ENCODE peak calls at places on chromosomes 13 and 19, in six cellular contexts. One of them, this sample, is unnamed.
A peak's percentile ranks its signal among the peaks of the same experiment; 100 is the strongest.

GRCh38 chr19:3771033-3771905 is 759 bp downstream of the RAX2 start:
- DNase-seq in lung: no peak
- DNase-seq in HL-60: no peak
- DNase-seq in K562: no peak
- DNase-seq in GM23248: no peak
- DNase-seq in hepatocyte: no peak
- DNase-seq in this sample: no peak

GRCh38 chr13:80048802-80049201 is 292.1 kb downstream of the SPRY2 start:
- DNase-seq in hepatocyte: peak; percentile 75
- DNase-seq in HL-60: peak; percentile 98
- DNase-seq in lung: peak; percentile 74
- DNase-seq in GM23248: peak; percentile 99
- DNase-seq in K562: peak; percentile 7
- DNase-seq in this sample: peak; percentile 79

GRCh38 chr19:33348301-33349010 is 25.1 kb upstream of the CEBPG start:
- DNase-seq in hepatocyte: no peak
- DNase-seq in K562: no peak
- DNase-seq in HL-60: no peak
- DNase-seq in GM23248: peak; percentile 65
- DNase-seq in lung: no peak
- DNase-seq in this sample: no peak

GRCh38 chr19:53647792-53648191 is 16.0 kb downstream of the DPRX start:
- DNase-seq in lung: no peak
- DNase-seq in K562: no peak
- DNase-seq in GM23248: no peak
- DNase-seq in HL-60: no peak
- DNase-seq in hepatocyte: no peak
- DNase-seq in this sample: no peak

GRCh38 chr13:110136660-110137585 is 170.0 kb downstream of the COL4A1 start:
- DNase-seq in K562: no peak
- DNase-seq in HL-60: no peak
- DNase-seq in lung: no peak
- DNase-seq in hepatocyte: no peak
- DNase-seq in GM23248: no peak
- DNase-seq in this sample: no peak

GRCh38 chr19:30062331-30063183 is 120.5 kb downstream of the URI1 start:
- DNase-seq in hepatocyte: no peak
- DNase-seq in K562: no peak
- DNase-seq in HL-60: no peak
- DNase-seq in GM23248: no peak
- DNase-seq in lung: no peak
- DNase-seq in this sample: no peak

GRCh38 chr13:97913206-97913605 is 40.3 kb upstream of the IPO5 start:
- DNase-seq in HL-60: no peak
- DNase-seq in lung: no peak
- DNase-seq in K562: no peak
- DNase-seq in GM23248: peak; percentile 53
- DNase-seq in hepatocyte: no peak
- DNase-seq in this sample: no peak

GRCh38 chr13:29595380-29596063 is at the start of gene SLC7A1:
- DNase-seq in hepatocyte: peak; percentile 94
- DNase-seq in K562: peak; percentile 87
- DNase-seq in GM23248: peak; percentile 96
- DNase-seq in lung: peak; percentile 75
- DNase-seq in HL-60: peak; percentile 88
- DNase-seq in this sample: peak; percentile 73

GRCh38 chr13:21676611-21677021 is 5.7 kb downstream of the FGF9 start:
- DNase-seq in HL-60: no peak
- DNase-seq in hepatocyte: peak; percentile 54
- DNase-seq in lung: no peak
- DNase-seq in K562: no peak
- DNase-seq in GM23248: no peak
- DNase-seq in this sample: no peak

GRCh38 chr19:39398297-39398864 is 7.2 kb downstream of the MED29 start:
- DNase-seq in lung: peak; percentile 81
- DNase-seq in hepatocyte: peak; percentile 82
- DNase-seq in HL-60: peak; percentile 88
- DNase-seq in K562: no peak
- DNase-seq in GM23248: peak; percentile 97
- DNase-seq in this sample: peak; percentile 88

GRCh38 chr13:112693831-112694497 is 4.1 kb downstream of the ATP11A start:
- DNase-seq in GM23248: peak; percentile 88
- DNase-seq in lung: peak; percentile 73
- DNase-seq in hepatocyte: no peak
- DNase-seq in K562: no peak
- DNase-seq in HL-60: peak; percentile 89
- DNase-seq in this sample: no peak

GRCh38 chr13:49828452-49828851 is 36.0 kb upstream of the KPNA3 start:
- DNase-seq in HL-60: peak; percentile 81
- DNase-seq in K562: no peak
- DNase-seq in GM23248: no peak
- DNase-seq in hepatocyte: no peak
- DNase-seq in lung: no peak
- DNase-seq in this sample: no peak

GRCh38 chr13:49308977-49309408 is 61.3 kb downstream of the CDADC1 start:
- DNase-seq in lung: no peak
- DNase-seq in K562: no peak
- DNase-seq in GM23248: peak; percentile 32
- DNase-seq in hepatocyte: no peak
- DNase-seq in HL-60: no peak
- DNase-seq in this sample: no peak

GRCh38 chr13:110850840-110851239 is 64.0 kb downstream of the ANKRD10 start:
- DNase-seq in K562: no peak
- DNase-seq in HL-60: no peak
- DNase-seq in GM23248: no peak
- DNase-seq in hepatocyte: no peak
- DNase-seq in lung: no peak
- DNase-seq in this sample: no peak

GRCh38 chr13:50318887-50319286 is 303.6 kb downstream of the KCNRG start:
- DNase-seq in hepatocyte: no peak
- DNase-seq in HL-60: no peak
- DNase-seq in GM23248: no peak
- DNase-seq in K562: no peak
- DNase-seq in lung: no peak
- DNase-seq in this sample: no peak

GRCh38 chr19:45222724-45223123 is 22.5 kb downstream of the EXOC3L2 start:
- DNase-seq in K562: no peak
- DNase-seq in hepatocyte: no peak
- DNase-seq in GM23248: no peak
- DNase-seq in lung: no peak
- DNase-seq in HL-60: no peak
- DNase-seq in this sample: no peak

GRCh38 chr13:82010780-82011179 is 1669.9 kb upstream of the SPRY2 start:
- DNase-seq in hepatocyte: no peak
- DNase-seq in K562: no peak
- DNase-seq in HL-60: no peak
- DNase-seq in GM23248: no peak
- DNase-seq in lung: no peak
- DNase-seq in this sample: no peak

GRCh38 chr13:107170270-107170931 is 602.5 kb upstream of the ARGLU1 start:
- DNase-seq in lung: no peak
- DNase-seq in HL-60: no peak
- DNase-seq in GM23248: no peak
- DNase-seq in hepatocyte: no peak
- DNase-seq in K562: no peak
- DNase-seq in this sample: no peak
- H3K4me3 ChIP-seq in lung: no peak overlapping the region
- H3K4me3 ChIP-seq in HL-60: no peak overlapping the region
- H3K4me3 ChIP-seq in GM23248: no peak overlapping the region
- H3K4me3 ChIP-seq in hepatocyte: no peak overlapping the region
- H3K4me3 ChIP-seq in K562: no peak overlapping the region
- H3K4me3 ChIP-seq in this sample: no peak overlapping the region

GRCh38 chr13:52406629-52407028 is 657 bp upstream of the THSD1 start:
- DNase-seq in lung: no peak
- DNase-seq in GM23248: no peak
- DNase-seq in hepatocyte: no peak
- DNase-seq in K562: no peak
- DNase-seq in HL-60: no peak
- DNase-seq in this sample: no peak

GRCh38 chr13:52399708-52400107 is 6.3 kb downstream of the THSD1 start:
- DNase-seq in GM23248: peak; percentile 19
- DNase-seq in hepatocyte: no peak
- DNase-seq in HL-60: no peak
- DNase-seq in lung: no peak
- DNase-seq in K562: no peak
- DNase-seq in this sample: no peak

GRCh38 chr13:52405767-52406494 is at the start of gene THSD1:
- DNase-seq in K562: no peak
- DNase-seq in HL-60: no peak
- DNase-seq in hepatocyte: peak; percentile 45
- DNase-seq in lung: peak; percentile 55
- DNase-seq in GM23248: peak; percentile 73
- DNase-seq in this sample: peak; percentile 54

GRCh38 chr13:52405369-52405766 is 604 bp downstream of the THSD1 start:
- DNase-seq in lung: no peak
- DNase-seq in HL-60: no peak
- DNase-seq in hepatocyte: no peak
- DNase-seq in K562: no peak
- DNase-seq in GM23248: peak; percentile 42
- DNase-seq in this sample: no peak
- H3K27ac ChIP-seq in lung: peak overlapping the region; percentile 88
- H3K27ac ChIP-seq in HL-60: no peak overlapping the region
- H3K27ac ChIP-seq in hepatocyte: no peak overlapping the region
- H3K27ac ChIP-seq in K562: no peak overlapping the region
- H3K27ac ChIP-seq in GM23248: no peak overlapping the region
- H3K27ac ChIP-seq in this sample: peak overlapping the region; percentile 56

GRCh38 chr13:114062754-114063153 is 69.7 kb downstream of the RASA3 start:
- DNase-seq in hepatocyte: no peak
- DNase-seq in lung: no peak
- DNase-seq in GM23248: peak; percentile 54
- DNase-seq in HL-60: peak; percentile 94
- DNase-seq in K562: no peak
- DNase-seq in this sample: no peak

GRCh38 chr13:114063545-114064515 is 68.6 kb downstream of the RASA3 start:
- DNase-seq in GM23248: peak; percentile 89
- DNase-seq in K562: peak; percentile 32
- DNase-seq in lung: peak; percentile 63
- DNase-seq in hepatocyte: no peak
- DNase-seq in HL-60: peak; percentile 70
- DNase-seq in this sample: no peak

GRCh38 chr13:114061746-114062145 is 70.7 kb downstream of the RASA3 start:
- DNase-seq in lung: no peak
- DNase-seq in GM23248: no peak
- DNase-seq in K562: no peak
- DNase-seq in HL-60: no peak
- DNase-seq in hepatocyte: no peak
- DNase-seq in this sample: no peak

GRCh38 chr13:114061047-114061446 is 71.4 kb downstream of the RASA3 start:
- DNase-seq in hepatocyte: no peak
- DNase-seq in K562: no peak
- DNase-seq in lung: no peak
- DNase-seq in GM23248: no peak
- DNase-seq in HL-60: no peak
- DNase-seq in this sample: no peak

GRCh38 chr13:114062341-114062740 is 70.1 kb downstream of the RASA3 start:
- DNase-seq in GM23248: no peak
- DNase-seq in K562: no peak
- DNase-seq in hepatocyte: no peak
- DNase-seq in lung: no peak
- DNase-seq in HL-60: no peak
- DNase-seq in this sample: no peak
- H3K4me3 ChIP-seq in GM23248: no peak overlapping the region
- H3K4me3 ChIP-seq in K562: no peak overlapping the region
- H3K4me3 ChIP-seq in hepatocyte: no peak overlapping the region
- H3K4me3 ChIP-seq in lung: no peak overlapping the region
- H3K4me3 ChIP-seq in HL-60: no peak overlapping the region
- H3K4me3 ChIP-seq in this sample: no peak overlapping the region

GRCh38 chr19:50300051-50300450 is 29.1 kb downstream of the KCNC3 start:
- DNase-seq in lung: no peak
- DNase-seq in HL-60: no peak
- DNase-seq in hepatocyte: no peak
- DNase-seq in GM23248: no peak
- DNase-seq in K562: no peak
- DNase-seq in this sample: no peak
- H3K27ac ChIP-seq in lung: no peak overlapping the region
- H3K27ac ChIP-seq in HL-60: no peak overlapping the region
- H3K27ac ChIP-seq in hepatocyte: peak overlapping the region; percentile 15
- H3K27ac ChIP-seq in GM23248: no peak overlapping the region
- H3K27ac ChIP-seq in K562: no peak overlapping the region
- H3K27ac ChIP-seq in this sample: no peak overlapping the region

GRCh38 chr13:101450749-101451130 is 1.7 kb upstream of the ITGBL1 start:
- DNase-seq in hepatocyte: no peak
- DNase-seq in lung: no peak
- DNase-seq in K562: no peak
- DNase-seq in HL-60: no peak
- DNase-seq in GM23248: no peak
- DNase-seq in this sample: no peak

GRCh38 chr13:101451641-101452040 is 834 bp upstream of the ITGBL1 start:
- DNase-seq in HL-60: no peak
- DNase-seq in GM23248: no peak
- DNase-seq in K562: no peak
- DNase-seq in lung: no peak
- DNase-seq in hepatocyte: no peak
- DNase-seq in this sample: no peak

GRCh38 chr13:101449971-101450748 is 2.3 kb upstream of the ITGBL1 start:
- DNase-seq in lung: no peak
- DNase-seq in GM23248: peak; percentile 93
- DNase-seq in K562: no peak
- DNase-seq in HL-60: no peak
- DNase-seq in hepatocyte: no peak
- DNase-seq in this sample: peak; percentile 66

GRCh38 chr13:101452519-101453485 is at the start of gene ITGBL1:
- DNase-seq in HL-60: no peak
- DNase-seq in hepatocyte: no peak
- DNase-seq in GM23248: peak; percentile 76
- DNase-seq in lung: no peak
- DNase-seq in K562: no peak
- DNase-seq in this sample: peak; percentile 58

GRCh38 chr13:101447852-101448251 is 4.6 kb upstream of the ITGBL1 start:
- DNase-seq in hepatocyte: no peak
- DNase-seq in lung: no peak
- DNase-seq in GM23248: no peak
- DNase-seq in HL-60: no peak
- DNase-seq in K562: no peak
- DNase-seq in this sample: no peak
- H3K4me3 ChIP-seq in hepatocyte: no peak overlapping the region
- H3K4me3 ChIP-seq in lung: no peak overlapping the region
- H3K4me3 ChIP-seq in GM23248: no peak overlapping the region
- H3K4me3 ChIP-seq in HL-60: no peak overlapping the region
- H3K4me3 ChIP-seq in K562: no peak overlapping the region
- H3K4me3 ChIP-seq in this sample: no peak overlapping the region

GRCh38 chr19:17077447-17078028 is 2.0 kb downstream of the MYO9B start:
- DNase-seq in lung: no peak
- DNase-seq in GM23248: no peak
- DNase-seq in hepatocyte: no peak
- DNase-seq in HL-60: no peak
- DNase-seq in K562: no peak
- DNase-seq in this sample: no peak
- H3K27ac ChIP-seq in lung: no peak overlapping the region
- H3K27ac ChIP-seq in GM23248: peak overlapping the region; percentile 99
- H3K27ac ChIP-seq in hepatocyte: no peak overlapping the region
- H3K27ac ChIP-seq in HL-60: no peak overlapping the region
- H3K27ac ChIP-seq in K562: no peak overlapping the region
- H3K27ac ChIP-seq in this sample: peak overlapping the region; percentile 40

This sample was measured in RWPE2.